ENCODE peak calls at places on chromosomes 7 and 10, in five cellular contexts. One of them, this sample, is unnamed.

GRCh38 chr7:29017666-29018065 is 59.5 kb upstream of the TRIL start:
- DNase-seq in GM06990: no peak
- DNase-seq in left lobe of liver: no peak
- DNase-seq in stimulated activated CD8-positive, alpha-beta memory T cell treated with anti-CD3 and anti-CD28 coated beads, Interleukin-2, amount 100 ng/mL, for 1 hour: no peak
- DNase-seq in caudate nucleus: no peak
- DNase-seq in this sample: no peak

GRCh38 chr7:85407401-85407800 is 220.5 kb upstream of the SEMA3D start:
- DNase-seq in left lobe of liver: no peak
- DNase-seq in GM06990: no peak
- DNase-seq in caudate nucleus: no peak
- DNase-seq in stimulated activated CD8-positive, alpha-beta memory T cell treated with anti-CD3 and anti-CD28 coated beads, Interleukin-2, amount 100 ng/mL, for 1 hour: no peak
- DNase-seq in this sample: no peak

GRCh38 chr10:18279202-18279601 is 139.0 kb downstream of the CACNB2 start:
- DNase-seq in left lobe of liver: no peak
- DNase-seq in GM06990: no peak
- DNase-seq in stimulated activated CD8-positive, alpha-beta memory T cell treated with anti-CD3 and anti-CD28 coated beads, Interleukin-2, amount 100 ng/mL, for 1 hour: no peak
- DNase-seq in caudate nucleus: no peak
- DNase-seq in this sample: no peak

GRCh38 chr10:93150289-93150688 is 76.6 kb downstream of the CYP26A1 start:
- DNase-seq in caudate nucleus: no peak
- DNase-seq in left lobe of liver: no peak
- DNase-seq in GM06990: no peak
- DNase-seq in stimulated activated CD8-positive, alpha-beta memory T cell treated with anti-CD3 and anti-CD28 coated beads, Interleukin-2, amount 100 ng/mL, for 1 hour: no peak
- DNase-seq in this sample: no peak

GRCh38 chr7:91876391-91877133 is 3.9 kb downstream of the MTERF1 start:
- DNase-seq in left lobe of liver: no peak
- DNase-seq in caudate nucleus: no peak
- DNase-seq in stimulated activated CD8-positive, alpha-beta memory T cell treated with anti-CD3 and anti-CD28 coated beads, Interleukin-2, amount 100 ng/mL, for 1 hour: no peak
- DNase-seq in GM06990: no peak
- DNase-seq in this sample: no peak

GRCh38 chr7:2299853-2300512 is 14.3 kb downstream of the SNX8 start:
- DNase-seq in stimulated activated CD8-positive, alpha-beta memory T cell treated with anti-CD3 and anti-CD28 coated beads, Interleukin-2, amount 100 ng/mL, for 1 hour: no peak
- DNase-seq in left lobe of liver: no peak
- DNase-seq in caudate nucleus: no peak
- DNase-seq in GM06990: no peak
- DNase-seq in this sample: no peak

GRCh38 chr7:106076537-106076936 is 35.6 kb downstream of the SYPL1 start:
- DNase-seq in caudate nucleus: no peak
- DNase-seq in GM06990: no peak
- DNase-seq in stimulated activated CD8-positive, alpha-beta memory T cell treated with anti-CD3 and anti-CD28 coated beads, Interleukin-2, amount 100 ng/mL, for 1 hour: no peak
- DNase-seq in left lobe of liver: no peak
- DNase-seq in this sample: no peak

GRCh38 chr7:47635091-47636090 is 53.5 kb upstream of the TNS3 start:
- DNase-seq in stimulated activated CD8-positive, alpha-beta memory T cell treated with anti-CD3 and anti-CD28 coated beads, Interleukin-2, amount 100 ng/mL, for 1 hour: no peak
- DNase-seq in caudate nucleus: no peak
- DNase-seq in left lobe of liver: peak
- DNase-seq in GM06990: no peak
- DNase-seq in this sample: no peak

GRCh38 chr10:93199221-93199681 is 125.6 kb downstream of the CYP26A1 start:
- DNase-seq in caudate nucleus: no peak
- DNase-seq in stimulated activated CD8-positive, alpha-beta memory T cell treated with anti-CD3 and anti-CD28 coated beads, Interleukin-2, amount 100 ng/mL, for 1 hour: no peak
- DNase-seq in left lobe of liver: peak
- DNase-seq in GM06990: no peak
- DNase-seq in this sample: no peak

GRCh38 chr10:95474228-95475002 is 86.8 kb downstream of the SORBS1 start:
- DNase-seq in caudate nucleus: no peak
- DNase-seq in GM06990: no peak
- DNase-seq in left lobe of liver: no peak
- DNase-seq in stimulated activated CD8-positive, alpha-beta memory T cell treated with anti-CD3 and anti-CD28 coated beads, Interleukin-2, amount 100 ng/mL, for 1 hour: no peak
- DNase-seq in this sample: no peak

GRCh38 chr10:119693262-119693957 is 32.4 kb upstream of the INPP5F start:
- DNase-seq in GM06990: peak
- DNase-seq in left lobe of liver: no peak
- DNase-seq in caudate nucleus: no peak
- DNase-seq in stimulated activated CD8-positive, alpha-beta memory T cell treated with anti-CD3 and anti-CD28 coated beads, Interleukin-2, amount 100 ng/mL, for 1 hour: no peak
- DNase-seq in this sample: peak

GRCh38 chr7:159099217-159099655 is 45.4 kb downstream of the VIPR2 start:
- DNase-seq in left lobe of liver: peak
- DNase-seq in stimulated activated CD8-positive, alpha-beta memory T cell treated with anti-CD3 and anti-CD28 coated beads, Interleukin-2, amount 100 ng/mL, for 1 hour: no peak
- DNase-seq in caudate nucleus: no peak
- DNase-seq in GM06990: no peak
- DNase-seq in this sample: no peak

This sample was measured in GM13977.